ENCODE peak calls at places on chromosomes 7 and 10, in five cellular contexts. X, D, P, I and O are unnamed samples.

GRCh38 chr10:13831711-13832110 is 244.9 kb downstream of the PRPF18 start:
- DNase-seq in X (no peak), D (no peak), P (no peak), I (peak), O (no peak)

GRCh38 chr7:47893238-47893637 is 55.0 kb downstream of the PKD1L1 start:
- DNase-seq in X (peak), D (peak), P (no peak), I (no peak), O (no peak)

GRCh38 chr10:117638664-117639200 is 96.2 kb downstream of the EMX2 start:
- DNase-seq in X (no peak), D (no peak), P (no peak), I (no peak), O (no peak)

GRCh38 chr10:86599729-86600128 is 54.6 kb upstream of the OPN4 start:
- DNase-seq in X (peak), D (no peak), P (no peak), I (no peak), O (no peak)

GRCh38 chr7:74104702-74105101 is 21.1 kb downstream of the LIMK1 start:
- DNase-seq in X (no peak), D (no peak), P (no peak), I (no peak), O (no peak)

GRCh38 chr10:44703241-44704155 is 207.6 kb upstream of the TMEM72 start:
- DNase-seq in X (no peak), D (no peak), P (no peak), I (peak), O (no peak)

GRCh38 chr7:102810916-102811315 is 62.1 kb downstream of the FAM185A start:
- DNase-seq in X (no peak), D (no peak), P (no peak), I (no peak), O (no peak)

GRCh38 chr10:4243651-4244050 is 458.6 kb upstream of the KLF6 start:
- DNase-seq in X (peak), D (no peak), P (no peak), I (peak), O (no peak)

GRCh38 chr7:129644634-129645230 is 33.2 kb downstream of the NRF1 start:
- DNase-seq in X (no peak), D (peak), P (no peak), I (peak), O (no peak)

GRCh38 chr7:32275216-32275979 is 205.2 kb upstream of the PDE1C start:
- DNase-seq in X (peak), D (no peak), P (no peak), I (no peak), O (no peak)

GRCh38 chr7:17546206-17546998 is 247.9 kb downstream of the AHR start:
- DNase-seq in X (no peak), D (no peak), P (no peak), I (peak), O (no peak)

GRCh38 chr10:14665304-14665703 is 109.4 kb downstream of the FAM107B start:
- DNase-seq in X (peak), D (no peak), P (no peak), I (peak), O (no peak)

GRCh38 chr7:15764010-15764409 is 77.5 kb upstream of the MEOX2 start:
- DNase-seq in X (no peak), D (no peak), P (no peak), I (no peak), O (no peak)

GRCh38 chr7:28626629-28627262 is 214.4 kb downstream of the CREB5 start:
- DNase-seq in X (peak), D (peak), P (no peak), I (peak), O (no peak)

GRCh38 chr10:115706482-115707076 is 566.4 kb downstream of the GFRA1 start:
- DNase-seq in X (peak), D (peak), P (no peak), I (peak), O (no peak)

GRCh38 chr10:92993671-92994304 is 66.8 kb upstream of the CYP26C1 start:
- DNase-seq in X (peak), D (peak), P (no peak), I (no peak), O (no peak)

GRCh38 chr10:74056081-74056818 is 58.3 kb downstream of the VCL start:
- DNase-seq in X (peak), D (no peak), P (no peak), I (peak), O (no peak)

GRCh38 chr10:77041636-77042258 is 595.9 kb downstream of the KCNMA1 start:
- DNase-seq in X (peak), D (peak), P (no peak), I (peak), O (no peak)

GRCh38 chr10:77036993-77037734 is 600.4 kb downstream of the KCNMA1 start:
- DNase-seq in X (no peak), D (peak), P (no peak), I (peak), O (no peak)

GRCh38 chr10:77034795-77035194 is 602.8 kb downstream of the KCNMA1 start:
- DNase-seq in X (no peak), D (no peak), P (no peak), I (no peak), O (no peak)

GRCh38 chr10:77038412-77038806 is 599.2 kb downstream of the KCNMA1 start:
- DNase-seq in X (no peak), D (no peak), P (no peak), I (peak), O (no peak)

GRCh38 chr10:77037735-77038411 is 599.7 kb downstream of the KCNMA1 start:
- DNase-seq in X (no peak), D (no peak), P (no peak), I (no peak), O (no peak)
- TF ChIP-seq CTCF in X (peak), D (no peak), P (no peak), I (no peak), O (no peak)

GRCh38 chr7:138243430-138243829 is 167.2 kb downstream of the AKR1D1 start:
- DNase-seq in X (no peak), D (no peak), P (no peak), I (peak), O (no peak)
- TF ChIP-seq CTCF in X (no peak), D (no peak), P (no peak), I (no peak), O (no peak)

GRCh38 chr10:119371704-119372663 is 164.6 kb downstream of the GRK5 start:
- DNase-seq in X (no peak), D (no peak), P (no peak), I (peak), O (no peak)
- TF ChIP-seq CTCF in X (no peak), D (no peak), P (no peak), I (no peak), O (no peak)

GRCh38 chr10:22103701-22104100 is 100.2 kb upstream of the DNAJC1 start:
- DNase-seq in X (no peak), D (peak), P (no peak), I (peak), O (no peak)
- TF ChIP-seq CTCF in X (peak), D (peak), P (peak), I (peak), O (peak)